ENCODE peak calls at places on chromosomes 13 and 19, in eight cellular contexts. Q is NAMALWA; J is activated CD4-positive, alpha-beta T cell treated with anti-CD3 and anti-CD28 coated beads, Interleukin-2, amount 10 ng/mL, durations not matched to agents 7 days and 5 days; O is HS-5; G is NCI-H524; E is kidney tubule cell; M is kidney epithelial cell; V is left lung. A is an unnamed sample.

GRCh38 chr19:10719466-10719961 is 1.6 kb downstream of the DNM2 start:
- DNase-seq in Q (no peak), J (no peak), V (no peak), G (no peak), M (no peak), O (no peak), E (peak), A (no peak)

GRCh38 chr19:4304509-4305252 is at the start of gene FSD1:
- DNase-seq in V (no peak), E (peak), Q (peak), G (peak), O (peak), M (no peak), J (peak), A (no peak)

GRCh38 chr13:26962671-26963070 is 202.1 kb upstream of the GPR12 start:
- DNase-seq in Q (no peak), G (peak), V (no peak), E (no peak), M (no peak), O (no peak), J (no peak), A (no peak)

GRCh38 chr13:83824120-83824519 is 58.2 kb downstream of the SLITRK1 start:
- DNase-seq in O (no peak), Q (no peak), G (no peak), V (no peak), M (no peak), J (no peak), E (no peak), A (no peak)

GRCh38 chr13:112894673-112895481 is 74.1 kb upstream of the MCF2L start:
- DNase-seq in J (no peak), M (no peak), Q (peak), E (peak), O (no peak), V (peak), G (no peak), A (no peak)

GRCh38 chr19:29372461-29372860 is 153.3 kb upstream of the VSTM2B start:
- DNase-seq in M (no peak), G (no peak), Q (no peak), O (no peak), J (no peak), E (no peak), V (no peak), A (no peak)

GRCh38 chr13:98284677-98285076 is 107.6 kb upstream of the RNF113B start:
- DNase-seq in G (peak), E (no peak), Q (no peak), J (no peak), V (no peak), O (no peak), M (no peak), A (no peak)

GRCh38 chr13:32840840-32841713 is 175.1 kb upstream of the KL start:
- DNase-seq in V (no peak), G (no peak), O (no peak), J (no peak), E (peak), Q (no peak), M (no peak), A (no peak)

GRCh38 chr13:44109986-44110640 is 230.4 kb downstream of the LACC1 start:
- DNase-seq in V (no peak), M (no peak), Q (no peak), J (no peak), E (peak), G (no peak), O (no peak), A (no peak)

GRCh38 chr13:59914556-59914955 is 249.2 kb downstream of the DIAPH3 start:
- DNase-seq in J (no peak), Q (no peak), G (no peak), V (no peak), O (no peak), M (no peak), E (no peak), A (peak)

GRCh38 chr13:33189470-33189869 is 96.1 kb downstream of the STARD13 start:
- DNase-seq in Q (no peak), E (no peak), V (no peak), G (no peak), O (no peak), M (no peak), J (no peak), A (no peak)

GRCh38 chr13:59425211-59425721 is 738.5 kb downstream of the DIAPH3 start:
- DNase-seq in O (peak), J (no peak), V (no peak), Q (no peak), G (peak), E (peak), M (no peak), A (no peak)